ENCODE peak calls at places on chromosomes 3 and 15, in eight cellular contexts. J, H, E, U, X, A, I and Y are unnamed samples.

GRCh38 chr3:14266361-14266760 is 87.7 kb downstream of the LSM3 start:
- DNase-seq in H (no peak), I (no peak), U (peak), J (peak), X (no peak), E (no peak), A (no peak), Y (peak)

GRCh38 chr3:124125320-124125719 is 133.4 kb upstream of the ROPN1 start:
- DNase-seq in I (no peak), U (no peak), J (no peak), H (no peak), E (no peak), X (no peak), A (no peak), Y (no peak)

GRCh38 chr3:162112719-162113118 is 616.1 kb downstream of the OTOL1 start:
- DNase-seq in U (no peak), E (peak), H (no peak), I (no peak), A (no peak), J (peak), X (no peak), Y (no peak)

GRCh38 chr3:56125358-56126005 is 342.8 kb downstream of the ERC2 start:
- DNase-seq in E (no peak), I (peak), A (no peak), H (no peak), U (peak), X (no peak), J (peak), Y (peak)

GRCh38 chr3:150074277-150074676 is 103.6 kb upstream of the PFN2 start:
- DNase-seq in J (no peak), U (no peak), E (no peak), H (no peak), I (no peak), A (no peak), X (no peak), Y (no peak)

GRCh38 chr15:67832031-67832551 is 6.8 kb downstream of the SKOR1 start:
- DNase-seq in H (no peak), I (no peak), J (peak), E (no peak), X (no peak), A (no peak), U (no peak), Y (no peak)

GRCh38 chr3:23923786-23924185 is 6.9 kb downstream of the RPL15 start:
- DNase-seq in A (no peak), I (no peak), U (no peak), X (no peak), H (no peak), J (peak), E (no peak), Y (no peak)

GRCh38 chr3:13887746-13888300 is 8.0 kb upstream of the WNT7A start:
- DNase-seq in A (no peak), U (no peak), X (no peak), I (no peak), E (no peak), J (no peak), H (no peak), Y (no peak)

GRCh38 chr15:74869726-74870407 is 3.3 kb downstream of the SCAMP2 start:
- DNase-seq in U (peak), I (no peak), H (no peak), J (peak), A (no peak), E (no peak), X (peak), Y (peak)

GRCh38 chr3:167895684-167896083 is 160.2 kb downstream of the SERPINI1 start:
- DNase-seq in A (peak), H (no peak), U (no peak), E (no peak), I (no peak), X (no peak), J (no peak), Y (no peak)

GRCh38 chr3:150180349-150180748 is 209.7 kb upstream of the PFN2 start:
- DNase-seq in X (no peak), I (no peak), H (no peak), A (no peak), J (peak), E (no peak), U (peak), Y (no peak)

GRCh38 chr3:100882571-100882981 is 110.6 kb downstream of the ABI3BP start:
- DNase-seq in I (no peak), U (peak), X (no peak), J (peak), E (no peak), H (no peak), A (no peak), Y (no peak)

GRCh38 chr15:25767356-25768151 is 95.6 kb downstream of the ATP10A start:
- DNase-seq in J (no peak), X (no peak), I (no peak), A (no peak), U (no peak), H (no peak), E (no peak), Y (no peak)

GRCh38 chr15:25172691-25173090 is 217.9 kb downstream of the SNRPN start:
- DNase-seq in E (no peak), I (no peak), U (no peak), H (no peak), X (no peak), A (no peak), J (no peak), Y (no peak)

GRCh38 chr3:139394116-139394515 is 4.7 kb upstream of the COPB2 start:
- DNase-seq in J (peak), X (no peak), H (no peak), U (no peak), A (no peak), I (no peak), E (no peak), Y (no peak)

GRCh38 chr15:62447742-62448141 is 282.7 kb upstream of the C2CD4B start:
- DNase-seq in I (no peak), E (no peak), X (no peak), H (no peak), A (no peak), J (no peak), U (no peak), Y (peak)

GRCh38 chr3:10930641-10931040 is 61.9 kb upstream of the SLC6A1 start:
- DNase-seq in E (no peak), H (no peak), U (no peak), J (no peak), I (no peak), A (no peak), X (no peak), Y (no peak)

GRCh38 chr3:144162042-144162441 is 190.4 kb downstream of the DIPK2A start:
- DNase-seq in H (no peak), U (no peak), X (no peak), I (peak), A (no peak), J (peak), E (peak), Y (no peak)